ENCODE peak calls at places on chromosomes 12 and 14, in five cellular contexts. U is SK-N-SH, B is HepG2, Y is GM12878, Z is K562. T is an unnamed sample.

GRCh38 chr12:117380083-117380482 is 18.7 kb upstream of the NOS1 start:
- DNase-seq in U (no peak), B (no peak), Y (no peak), Z (no peak), T (no peak)

GRCh38 chr14:104316723-104317499 is 178.5 kb downstream of the KIF26A start:
- DNase-seq in B (no peak), Y (no peak), U (no peak), Z (no peak), T (no peak)

GRCh38 chr12:66665416-66665815 is 13.5 kb downstream of the GRIP1 start:
- DNase-seq in U (no peak), B (no peak), Z (no peak), Y (no peak), T (no peak)

GRCh38 chr14:105476937-105477658 is 2.5 kb downstream of the CRIP2 start:
- DNase-seq in B (no peak), Y (no peak), Z (no peak), U (peak), T (no peak)

GRCh38 chr12:13163868-13164267 is 32.7 kb upstream of the EMP1 start:
- DNase-seq in U (no peak), Y (no peak), Z (no peak), B (no peak), T (no peak)

GRCh38 chr14:98782062-98782461 is 489.9 kb downstream of the BCL11B start:
- DNase-seq in B (no peak), U (no peak), Y (no peak), Z (no peak), T (no peak)

GRCh38 chr12:71799105-71799504 is 40.5 kb upstream of the TBC1D15 start:
- DNase-seq in Y (no peak), U (no peak), Z (no peak), B (no peak), T (no peak)

GRCh38 chr14:85732031-85732430 is 202.1 kb downstream of the FLRT2 start:
- DNase-seq in U (no peak), Y (no peak), Z (no peak), B (no peak), T (no peak)

GRCh38 chr12:100545092-100545491 is 28.4 kb upstream of the GAS2L3 start:
- DNase-seq in Z (no peak), U (no peak), B (no peak), Y (no peak), T (no peak)

GRCh38 chr12:48350249-48351021 is at the start of gene ZNF641:
- DNase-seq in U (peak), Z (peak), Y (no peak), B (peak), T (peak)

GRCh38 chr14:94689218-94689984 is 77.2 kb downstream of the SERPINA3 start:
- DNase-seq in B (no peak), U (peak), Z (peak), Y (no peak), T (peak)

GRCh38 chr12:123916729-123917128 is 55.9 kb downstream of the CCDC92 start:
- DNase-seq in B (no peak), Y (no peak), U (no peak), Z (no peak), T (no peak)

GRCh38 chr12:56120158-56120846 is 2.2 kb downstream of the ZC3H10 start:
- DNase-seq in Y (no peak), Z (no peak), B (no peak), U (no peak), T (no peak)

GRCh38 chr12:47883663-47884195 is 21.1 kb downstream of the VDR start:
- DNase-seq in Z (no peak), Y (no peak), B (no peak), U (no peak), T (no peak)

GRCh38 chr12:103798586-103798985 is 42.4 kb downstream of the NT5DC3 start:
- DNase-seq in Z (no peak), Y (no peak), U (no peak), B (no peak), T (no peak)

GRCh38 chr14:23539867-23540469 is 11.6 kb downstream of the ZFHX2 start:
- DNase-seq in U (no peak), Y (no peak), Z (no peak), B (no peak), T (no peak)

GRCh38 chr12:69519871-69520270 is 49.7 kb downstream of the FRS2 start:
- DNase-seq in Y (no peak), B (no peak), Z (no peak), U (no peak), T (no peak)

GRCh38 chr12:1122803-1123202 is 131.8 kb downstream of the ERC1 start:
- DNase-seq in Z (no peak), U (peak), Y (no peak), B (no peak), T (no peak)

GRCh38 chr12:98579347-98579746 is 14.1 kb upstream of the SLC25A3 start:
- DNase-seq in U (no peak), Z (no peak), B (no peak), Y (no peak), T (no peak)

GRCh38 chr12:7060353-7060954 is at the start of gene C1S:
- DNase-seq in Z (peak), Y (no peak), U (peak), B (peak), T (peak)

GRCh38 chr14:46344327-46344937 is 307.1 kb downstream of the RPL10L start:
- DNase-seq in Z (no peak), B (peak), Y (peak), U (peak), T (peak)

GRCh38 chr14:71181215-71182003 is 274.1 kb downstream of the PCNX1 start:
- DNase-seq in Z (peak), Y (no peak), B (no peak), U (no peak), T (no peak)

GRCh38 chr14:88242426-88242825 is 80.6 kb downstream of the KCNK10 start:
- DNase-seq in B (no peak), Y (no peak), Z (no peak), U (no peak), T (no peak)
- TF ChIP-seq FOXM1 in B (no peak), Y (no peak), Z (no peak), U (no peak), T (no peak)

DNA sequence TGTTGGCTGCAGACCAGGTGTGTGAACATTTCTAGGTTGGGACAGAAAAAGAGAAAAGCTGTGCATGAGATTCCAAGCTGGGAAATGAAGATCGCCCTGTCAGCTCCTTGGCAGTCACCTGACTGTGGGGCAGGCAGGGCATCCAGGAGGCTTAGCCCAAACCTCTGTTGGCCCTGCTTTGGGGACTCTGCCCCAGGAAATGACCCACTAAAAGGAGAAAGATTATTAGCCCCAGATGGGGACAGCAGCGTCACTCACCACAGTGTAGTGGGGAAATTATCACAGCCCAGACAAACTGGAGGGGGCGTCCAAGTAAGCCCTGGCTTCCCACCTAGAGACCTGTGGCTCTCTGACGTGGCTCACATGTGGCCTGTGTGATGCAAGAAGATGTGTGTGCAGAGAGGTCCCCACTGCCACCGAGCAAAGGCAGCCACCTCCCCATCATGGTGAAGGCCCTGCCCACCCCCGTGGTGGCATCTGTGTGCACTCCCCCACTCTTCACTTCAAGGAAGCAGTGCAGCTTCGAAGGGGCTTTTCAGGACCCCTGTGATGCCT is 39.1 kb downstream of the DIO3 start:
- DNase-seq in B (no peak), Z (no peak), Y (no peak), U (peak), T (no peak)
- TF ChIP-seq FOXM1 in B (no peak), Z (no peak), Y (no peak), U (no peak), T (no peak)

GRCh38 chr14:54278087-54278486 is 118.7 kb upstream of the CDKN3 start:
- DNase-seq in Y (no peak), Z (no peak), B (no peak), U (no peak), T (no peak)

GRCh38 chr14:54278665-54279295 is 118.0 kb upstream of the CDKN3 start:
- DNase-seq in Y (no peak), B (no peak), U (no peak), Z (no peak), T (no peak)

DNA sequence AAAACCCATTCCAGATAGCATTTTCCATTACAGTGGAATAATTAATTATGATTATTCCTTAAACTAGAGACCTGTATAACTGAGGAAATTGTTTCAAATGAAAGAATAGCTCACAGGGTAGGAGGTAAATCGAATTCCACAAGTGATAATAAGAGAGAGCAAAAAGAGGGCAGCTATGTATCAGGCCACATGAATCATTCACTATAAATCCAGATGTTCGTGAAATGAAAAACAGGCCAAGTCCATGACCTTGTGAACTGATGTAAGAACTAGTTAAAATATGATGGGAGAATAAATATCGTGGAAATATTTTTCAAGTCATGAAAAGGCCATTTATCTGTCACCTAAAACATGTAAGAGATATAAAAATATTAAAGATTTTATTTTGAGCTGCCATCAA is 120.8 kb upstream of the CDKN3 start:
- DNase-seq in U (peak), Y (no peak), B (no peak), Z (no peak), T (no peak)
- TF ChIP-seq FOXM1 in U (no peak), Y (no peak), B (no peak), Z (no peak), T (no peak)

GRCh38 chr14:78697341-78697740 is 527.2 kb downstream of the NRXN3 start:
- DNase-seq in B (peak), U (peak), Z (peak), Y (no peak), T (peak)

GRCh38 chr14:78698991-78699390 is 528.8 kb downstream of the NRXN3 start:
- DNase-seq in U (no peak), B (no peak), Z (no peak), Y (no peak), T (no peak)

GRCh38 chr14:78700236-78700635 is 530.1 kb downstream of the NRXN3 start:
- DNase-seq in B (no peak), Y (no peak), Z (no peak), U (no peak), T (no peak)

GRCh38 chr14:78704965-78705364 is 534.8 kb downstream of the NRXN3 start:
- DNase-seq in U (no peak), B (no peak), Y (no peak), Z (no peak), T (no peak)

GRCh38 chr14:78701246-78701645 is 531.1 kb downstream of the NRXN3 start:
- DNase-seq in Z (no peak), U (no peak), Y (no peak), B (no peak), T (no peak)
- TF ChIP-seq FOXM1 in Z (no peak), U (no peak), Y (no peak), B (no peak), T (no peak)